ENCODE peak calls at places on chromosomes 7 and 10, in five cellular contexts. D, T, P, C and S are unnamed samples. For H3K4me1, the result is how much of the 10 kb centered on the place peaks cover.

GRCh38 chr10:71444284-71445054 is 47.7 kb downstream of the CDH23 start:
- DNase-seq in D (no peak), T (no peak), P (no peak), C (no peak), S (no peak)

GRCh38 chr10:26221571-26221970 is 5.0 kb downstream of the GAD2 start:
- DNase-seq in D (no peak), T (no peak), P (no peak), C (no peak), S (no peak)

GRCh38 chr7:114789942-114790341 is 132.0 kb upstream of the MDFIC start:
- DNase-seq in D (no peak), T (no peak), P (no peak), C (no peak), S (no peak)

GRCh38 chr10:17026686-17027485 is 102.7 kb downstream of the CUBN start:
- DNase-seq in D (no peak), T (no peak), P (no peak), C (no peak), S (no peak)

GRCh38 chr7:2066251-2066919 is 166.4 kb downstream of the MAD1L1 start:
- DNase-seq in D (no peak), T (peak), P (no peak), C (no peak), S (no peak)

GRCh38 chr7:4873071-4873944 is 10.2 kb downstream of the RADIL start:
- DNase-seq in D (no peak), T (no peak), P (no peak), C (no peak), S (no peak)

GRCh38 chr10:35961501-35961900 is 319.4 kb upstream of the FZD8 start:
- DNase-seq in D (no peak), T (no peak), P (no peak), C (no peak), S (no peak)

GRCh38 chr10:95359466-95359865 is 68.7 kb upstream of the PDLIM1 start:
- DNase-seq in D (no peak), T (no peak), P (no peak), C (no peak), S (no peak)

GRCh38 chr10:75616874-75617478 is 185.6 kb downstream of the LRMDA start:
- DNase-seq in D (no peak), T (no peak), P (peak), C (no peak), S (no peak)

GRCh38 chr7:139610595-139610994 is 87.1 kb downstream of the CLEC2L start:
- DNase-seq in D (no peak), T (no peak), P (no peak), C (no peak), S (no peak)

GRCh38 chr7:49852619-49853462 is 79.4 kb downstream of the VWC2 start:
- DNase-seq in D (peak), T (no peak), P (no peak), C (peak), S (no peak)

GRCh38 chr10:26890956-26891355 is 30.2 kb upstream of the ABI1 start:
- DNase-seq in D (no peak), T (no peak), P (no peak), C (peak), S (no peak)

GRCh38 chr10:105017116-105017515 is 376.0 kb downstream of the SORCS3 start:
- DNase-seq in D (no peak), T (no peak), P (no peak), C (no peak), S (no peak)

GRCh38 chr10:123870260-123870659 is 21.3 kb downstream of the CPXM2 start:
- DNase-seq in D (no peak), T (no peak), P (no peak), C (no peak), S (no peak)

GRCh38 chr7:273327-273726 is 16.6 kb upstream of the FOXL3 start:
- DNase-seq in D (no peak), T (no peak), P (no peak), C (no peak), S (no peak)

GRCh38 chr10:132115736-132116135 is 50.0 kb downstream of the JAKMIP3 start:
- DNase-seq in D (no peak), T (no peak), P (peak), C (no peak), S (peak)

GRCh38 chr7:543790-544527 is 24.3 kb upstream of the PDGFA start:
- DNase-seq in D (no peak), T (no peak), P (no peak), C (no peak), S (peak)

GRCh38 chr7:24956021-24956420 is 24.0 kb downstream of the OSBPL3 start:
- DNase-seq in D (no peak), T (no peak), P (no peak), C (no peak), S (no peak)

GRCh38 chr7:28060371-28060950 is 120.1 kb downstream of the JAZF1 start:
- DNase-seq in D (no peak), T (no peak), P (no peak), C (no peak), S (no peak)

GRCh38 chr10:106498675-106499074 is 665.8 kb downstream of the SORCS1 start:
- DNase-seq in D (no peak), T (no peak), P (no peak), C (no peak), S (no peak)

GRCh38 chr10:57785546-57785945 is 482.1 kb downstream of the IPMK start:
- DNase-seq in D (no peak), T (no peak), P (no peak), C (no peak), S (no peak)

GRCh38 chr7:98034044-98035035 is 44.3 kb upstream of the OCM2 start:
- DNase-seq in D (no peak), T (no peak), P (no peak), C (no peak), S (no peak)

GRCh38 chr7:29962035-29962434 is 27.6 kb downstream of the SCRN1 start:
- DNase-seq in D (no peak), T (no peak), P (no peak), C (no peak), S (no peak)

GRCh38 chr7:144720139-144720538 is 115.7 kb downstream of the TPK1 start:
- DNase-seq in D (no peak), T (no peak), P (no peak), C (no peak), S (no peak)

GRCh38 chr7:35647171-35647574 is 47.8 kb downstream of the HERPUD2 start:
- DNase-seq in D (no peak), T (no peak), P (no peak), C (peak), S (no peak)

GRCh38 chr10:44353128-44353390 is 31.8 kb downstream of the CXCL12 start:
- DNase-seq in D (no peak), T (no peak), P (no peak), C (no peak), S (no peak)

GRCh38 chr7:55271069-55271468 is 94.1 kb upstream of the LANCL2 start:
- DNase-seq in D (no peak), T (no peak), P (no peak), C (no peak), S (no peak)

GRCh38 chr7:157787275-157787701 is 450.5 kb downstream of the DNAJB6 start:
- DNase-seq in D (no peak), T (no peak), P (no peak), C (no peak), S (no peak)

GRCh38 chr10:73899401-73899780 is 11.5 kb upstream of the PLAU start:
- DNase-seq in D (no peak), T (no peak), P (no peak), C (no peak), S (no peak)

GRCh38 chr10:3848768-3849643 is 64.0 kb upstream of the KLF6 start:
- DNase-seq in D (no peak), T (no peak), P (no peak), C (no peak), S (no peak)

DNA sequence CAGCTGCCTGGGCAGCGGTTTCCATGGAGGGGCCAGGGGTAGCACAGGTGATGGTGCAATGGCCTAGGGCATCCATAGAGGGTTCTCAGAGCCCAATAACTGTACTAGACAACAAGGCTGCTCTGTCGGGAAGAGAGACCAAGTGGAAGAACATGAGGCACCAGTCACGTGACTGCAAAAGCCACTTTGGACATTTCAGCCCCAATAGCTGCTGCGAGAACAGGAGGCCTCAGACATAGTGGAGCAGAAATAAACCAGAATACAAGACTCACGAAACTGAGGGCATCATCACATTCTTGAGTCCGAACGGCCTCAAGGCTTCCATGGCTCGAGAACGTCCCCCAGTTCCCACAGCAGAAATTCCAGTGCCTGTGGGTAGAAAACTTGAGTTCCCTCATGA is 32.3 kb upstream of the FIS1 start:
- DNase-seq in D (no peak), T (no peak), P (no peak), C (no peak), S (no peak)
- H3K4me1 ChIP-seq in D (under half), T (under half), P (under half), C (under half), S (under half)

DNA sequence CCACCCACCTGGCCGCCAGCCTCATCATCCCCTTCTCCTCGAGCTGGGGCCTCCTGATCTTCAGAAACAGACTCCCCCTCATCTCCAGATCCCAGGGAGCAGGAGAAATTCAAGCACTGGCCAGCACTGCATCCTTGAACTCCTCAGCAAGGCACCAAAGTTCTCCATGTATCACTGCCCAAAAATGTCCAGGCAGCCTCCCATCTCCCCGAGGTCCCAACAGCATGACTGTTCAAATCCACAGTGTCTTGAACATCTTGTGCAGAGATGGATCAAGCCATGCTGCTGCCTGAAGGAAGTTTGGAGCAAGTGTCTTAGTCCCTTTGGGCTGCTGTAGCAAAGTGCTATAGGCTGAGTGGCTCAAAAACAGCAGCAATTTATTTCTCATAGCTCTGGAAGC is 115.6 kb upstream of the GALNT17 start:
- DNase-seq in D (no peak), T (no peak), P (no peak), C (no peak), S (no peak)
- H3K4me3 ChIP-seq in D (no peak), T (no peak), P (no peak), C (no peak), S (no peak)

GRCh38 chr7:16604054-16604453 is 41.5 kb downstream of the ANKMY2 start:
- DNase-seq in D (no peak), T (no peak), P (no peak), C (no peak), S (no peak)

GRCh38 chr7:16603633-16604032 is 41.9 kb downstream of the ANKMY2 start:
- DNase-seq in D (no peak), T (no peak), P (no peak), C (no peak), S (no peak)

GRCh38 chr7:16609842-16610450 is 35.6 kb downstream of the ANKMY2 start:
- DNase-seq in D (no peak), T (no peak), P (no peak), C (no peak), S (no peak)

GRCh38 chr7:16611711-16612110 is 33.8 kb downstream of the ANKMY2 start:
- DNase-seq in D (no peak), T (no peak), P (no peak), C (no peak), S (no peak)

DNA sequence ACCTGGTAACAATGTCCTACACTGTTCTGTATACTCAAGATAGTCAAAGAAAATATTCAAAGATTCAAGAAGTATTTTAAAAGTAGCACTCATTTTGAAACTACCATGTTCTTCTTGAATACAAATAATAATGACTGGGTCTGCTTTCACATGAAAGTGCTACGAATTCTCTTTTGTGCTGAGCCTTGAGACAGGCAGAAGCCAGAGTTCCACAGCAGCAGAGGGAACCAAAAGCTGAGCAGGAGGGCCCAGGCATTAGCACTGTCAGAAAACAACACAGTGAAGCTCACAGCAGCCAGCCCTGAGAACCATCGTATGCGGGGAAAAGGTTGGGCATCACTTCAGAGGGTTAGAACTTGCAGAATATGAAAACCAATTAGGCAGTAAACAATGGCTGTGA is 38.9 kb downstream of the ANKMY2 start:
- DNase-seq in D (no peak), T (no peak), P (no peak), C (no peak), S (no peak)
- TF ChIP-seq CTCF in D (no peak), T (no peak), P (no peak), C (no peak), S (no peak)

DNA sequence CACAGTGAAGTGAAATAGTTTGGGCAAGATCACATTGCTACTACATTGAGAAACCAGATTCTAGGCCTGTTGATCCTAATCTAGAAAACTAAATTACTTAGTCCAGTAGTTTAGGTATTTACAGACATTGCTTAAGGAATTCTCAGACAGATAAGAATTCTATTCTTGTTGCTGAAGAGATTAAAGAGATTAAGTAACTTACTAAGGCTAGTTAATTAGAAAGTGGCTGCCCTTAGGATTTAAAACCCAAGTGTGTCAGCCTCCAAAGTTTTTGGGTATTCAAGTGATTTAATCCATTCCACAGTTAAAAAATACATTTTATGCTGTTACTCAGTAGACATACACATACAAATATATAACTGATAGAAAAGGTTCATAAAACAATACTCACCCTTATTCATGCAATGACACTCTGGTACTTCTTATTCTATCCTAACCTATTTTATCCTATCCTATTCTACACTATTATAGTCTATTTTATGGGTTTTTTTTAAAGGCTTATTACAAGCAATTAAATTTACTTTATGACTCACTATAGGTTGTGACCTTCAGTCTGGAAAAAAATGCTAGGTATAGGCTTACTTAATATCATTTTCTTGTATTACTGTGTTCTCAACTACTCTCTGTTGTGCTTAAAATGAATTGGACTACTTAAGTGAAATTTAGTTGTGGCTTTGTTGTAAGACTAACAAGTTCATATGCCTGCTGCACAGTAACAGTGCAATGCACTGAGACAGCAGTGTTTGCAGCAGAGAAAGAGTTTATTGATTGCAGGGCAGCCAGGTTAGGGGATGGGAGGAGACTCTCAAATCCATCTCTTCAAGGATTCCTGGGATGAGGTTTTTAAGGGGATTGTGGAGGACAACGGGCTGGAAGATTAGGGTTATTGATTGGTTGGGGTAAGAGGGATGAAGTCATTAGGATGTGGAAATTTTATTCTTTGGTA is 10.7 kb downstream of the SPAM1 start:
- DNase-seq in D (no peak), T (no peak), P (no peak), C (no peak), S (no peak)
- H3K4me1 ChIP-seq in D (under half), T (under half), P (under half), C (under half), S (under half)

GRCh38 chr10:89515031-89515841 is 20.2 kb downstream of the SLC16A12 start:
- DNase-seq in D (no peak), T (no peak), P (no peak), C (no peak), S (no peak)
- H3K4me3 ChIP-seq in D (no peak), T (no peak), P (no peak), C (no peak), S (no peak)

GRCh38 chr7:121493553-121493952 is 97.4 kb upstream of the FAM3C start:
- DNase-seq in D (no peak), T (no peak), P (no peak), C (no peak), S (no peak)
- TF ChIP-seq CTCF in D (no peak), T (no peak), P (no peak), C (peak), S (no peak)

GRCh38 chr7:95545666-95546065 is 50.6 kb downstream of the PDK4 start:
- DNase-seq in D (no peak), T (no peak), P (no peak), C (no peak), S (no peak)
- H3K4me1 ChIP-seq in D (under half), T (under half), P (under half), C (under half), S (half or more)

GRCh38 chr10:8477300-8477699 is 422.8 kb downstream of the GATA3 start:
- DNase-seq in D (no peak), T (no peak), P (no peak), C (no peak), S (no peak)

GRCh38 chr10:8485032-8485431 is 430.5 kb downstream of the GATA3 start:
- DNase-seq in D (no peak), T (no peak), P (no peak), C (no peak), S (no peak)

GRCh38 chr10:8487346-8487745 is 432.9 kb downstream of the GATA3 start:
- DNase-seq in D (no peak), T (no peak), P (no peak), C (no peak), S (no peak)

GRCh38 chr10:8481718-8482504 is 427.4 kb downstream of the GATA3 start:
- DNase-seq in D (no peak), T (no peak), P (no peak), C (no peak), S (no peak)
- H3K4me3 ChIP-seq in D (no peak), T (no peak), P (no peak), C (no peak), S (no peak)

DNA sequence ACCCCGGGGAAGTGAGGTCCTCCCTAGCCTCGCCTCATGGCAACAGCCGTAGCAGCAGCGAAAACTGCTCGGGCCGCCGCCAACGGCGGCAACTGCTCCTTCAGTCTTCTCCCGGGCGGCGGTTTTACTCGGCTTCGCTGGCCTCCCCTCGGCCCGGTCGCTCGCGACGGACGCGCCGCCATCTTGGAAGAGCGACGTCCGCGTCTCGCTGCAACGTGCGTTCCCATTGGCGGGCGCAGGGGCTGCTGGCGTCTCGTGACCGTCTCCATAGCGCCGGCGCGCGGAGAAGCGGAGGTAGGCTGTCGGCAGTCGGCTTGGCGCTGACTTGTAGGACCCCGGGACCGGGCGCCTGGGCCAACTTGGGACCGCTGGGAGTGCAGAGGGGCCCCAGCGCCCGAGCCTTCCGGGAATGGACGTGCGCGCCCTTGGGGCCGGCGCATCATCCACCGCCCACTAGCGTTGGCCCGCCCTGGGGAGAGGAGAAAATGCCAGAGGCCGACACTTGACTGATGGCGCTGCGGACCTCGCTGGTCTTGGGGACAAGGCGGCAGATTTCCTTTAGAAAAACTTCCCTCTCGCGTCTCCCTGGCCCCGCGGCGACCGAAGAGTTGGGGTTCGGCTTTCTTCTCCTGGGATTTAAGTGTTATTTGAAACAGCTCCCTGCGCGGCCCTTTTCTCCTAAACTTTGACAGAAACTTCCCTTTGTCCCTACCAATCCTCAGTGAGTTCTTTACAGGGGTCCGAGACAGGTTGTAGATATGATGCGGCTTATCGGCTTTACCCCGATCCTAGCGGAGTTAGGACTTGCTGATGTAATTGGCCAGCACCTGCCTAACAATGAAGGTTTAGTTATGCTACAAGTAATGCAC is at the start of gene SNX13:
- DNase-seq in D (peak), T (peak), P (peak), C (peak), S (peak)
- TF ChIP-seq CTCF in D (peak), T (no peak), P (peak), C (peak), S (peak)